ENCODE peak calls at places on chromosome 14, in ten cellular contexts. C is transverse colon, I is upper lobe of left lung, B is suprapubic skin, H is esophagus muscularis mucosa, X is K562, T is H1, A is GM12878, M is SK-N-SH, R is HepG2. Q is an unnamed sample.

GRCh38 chr14:105089746-105090492 is 24.7 kb upstream of the GPR132 start:
- DNase-seq in M (no peak), B (peak; percentile 53), X (no peak), A (no peak), T (no peak), C (no peak), R (no peak), H (no peak), I (peak; percentile 19), Q (no peak)

GRCh38 chr14:74569387-74569786 is 42.6 kb downstream of the LTBP2 start:
- DNase-seq in T (no peak), B (no peak), M (peak; percentile 84), X (no peak), C (no peak), A (no peak), R (no peak), H (no peak), I (no peak), Q (no peak)

GRCh38 chr14:67510121-67510520 is 21.6 kb upstream of the TMEM229B start:
- DNase-seq in H (no peak), X (no peak), M (peak; percentile 30), C (no peak), T (no peak), B (no peak), R (no peak), A (no peak), I (no peak), Q (no peak)

GRCh38 chr14:99234982-99235491 is 37.0 kb downstream of the BCL11B start:
- DNase-seq in B (no peak), A (no peak), R (no peak), I (no peak), M (no peak), T (peak; percentile 79), C (no peak), H (no peak), X (no peak), Q (no peak)

GRCh38 chr14:68840454-68840853 is 47.6 kb upstream of the ZFP36L1 start:
- DNase-seq in H (peak; percentile 21), R (no peak), C (no peak), X (no peak), A (no peak), M (no peak), B (no peak), I (no peak), T (no peak), Q (no peak)

GRCh38 chr14:99260652-99261551 is 11.1 kb downstream of the BCL11B start:
- DNase-seq in C (no peak), H (no peak), X (no peak), R (no peak), B (no peak), M (no peak), I (no peak), A (no peak), T (no peak), Q (no peak)

GRCh38 chr14:50978888-50979287 is 34.6 kb upstream of the PYGL start:
- DNase-seq in C (no peak), M (no peak), I (no peak), A (peak; percentile 38), X (no peak), T (no peak), B (no peak), R (no peak), H (no peak), Q (no peak)

GRCh38 chr14:93094121-93094918 is 21.4 kb downstream of the ITPK1 start:
- DNase-seq in I (no peak), B (no peak), H (no peak), T (no peak), C (no peak), X (no peak), M (no peak), A (no peak), R (no peak), Q (no peak)

GRCh38 chr14:34364201-34364600 is 97.8 kb downstream of the SPTSSA start:
- DNase-seq in I (no peak), H (no peak), B (no peak), X (no peak), R (no peak), C (no peak), M (no peak), A (no peak), T (no peak), Q (no peak)

GRCh38 chr14:34362625-34363251 is 99.3 kb downstream of the SPTSSA start:
- DNase-seq in C (no peak), I (no peak), H (no peak), A (no peak), R (no peak), B (no peak), X (no peak), M (no peak), T (no peak), Q (no peak)

GRCh38 chr14:34363733-34364134 is 98.3 kb downstream of the SPTSSA start:
- DNase-seq in I (peak; percentile 81), B (no peak), H (no peak), R (no peak), C (no peak), X (no peak), T (no peak), A (no peak), M (no peak), Q (no peak)

GRCh38 chr14:34359423-34360120 is 102.5 kb downstream of the SPTSSA start:
- DNase-seq in X (no peak), H (no peak), T (no peak), A (no peak), C (peak; percentile 29), M (no peak), R (no peak), B (no peak), I (no peak), Q (no peak)

GRCh38 chr14:34361504-34362011 is 100.5 kb downstream of the SPTSSA start:
- DNase-seq in B (no peak), I (no peak), A (no peak), X (no peak), R (no peak), T (no peak), H (no peak), C (no peak), M (no peak), Q (no peak)
- TF ChIP-seq POLR2AphosphoS5 in B (peak; percentile 8), I (no peak), A (no peak), X (no peak), R (no peak), T (no peak), H (no peak), C (no peak), M (no peak), Q (no peak)

DNA sequence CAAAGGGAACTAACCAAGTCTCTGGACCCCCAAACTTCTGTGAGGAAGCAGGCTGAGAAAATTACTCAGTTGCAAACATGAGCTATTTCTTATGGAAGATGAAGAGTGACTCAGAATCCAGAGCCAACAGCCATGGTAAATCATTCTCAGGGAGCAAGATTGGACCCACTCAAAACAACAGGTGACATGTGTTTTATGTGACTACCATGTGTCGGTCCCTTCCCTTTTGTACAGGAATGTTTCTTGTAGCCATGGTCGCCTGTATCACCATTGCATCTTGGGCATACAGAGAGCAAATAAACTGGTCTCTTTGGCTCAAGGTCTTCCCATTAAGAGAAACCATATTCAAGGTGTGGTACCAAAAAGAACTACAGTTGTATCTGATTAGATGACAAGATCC is 75.4 kb upstream of the COCH start:
- DNase-seq in I (no peak), M (no peak), X (no peak), T (no peak), R (no peak), B (no peak), C (no peak), A (no peak), H (no peak), Q (no peak)
- TF ChIP-seq EP300 in I (no peak), M (no peak), X (no peak), T (no peak), R (no peak), B (no peak), C (no peak), A (no peak), H (no peak), Q (no peak)

GRCh38 chr14:44609201-44609600 is 102.1 kb upstream of the FSCB start:
- DNase-seq in R (no peak), H (no peak), C (no peak), X (no peak), B (no peak), I (no peak), M (no peak), T (no peak), A (no peak), Q (no peak)

GRCh38 chr14:44607701-44608100 is 100.6 kb upstream of the FSCB start:
- DNase-seq in M (no peak), T (no peak), B (no peak), X (no peak), A (no peak), R (no peak), C (no peak), I (no peak), H (no peak), Q (no peak)

GRCh38 chr14:44616204-44616603 is 109.1 kb upstream of the FSCB start:
- DNase-seq in M (no peak), B (no peak), X (no peak), T (no peak), C (no peak), A (no peak), R (no peak), I (no peak), H (no peak), Q (no peak)

GRCh38 chr14:44612002-44612401 is 104.9 kb upstream of the FSCB start:
- DNase-seq in T (no peak), R (no peak), M (no peak), C (no peak), B (no peak), A (no peak), H (no peak), X (no peak), I (no peak), Q (no peak)

DNA sequence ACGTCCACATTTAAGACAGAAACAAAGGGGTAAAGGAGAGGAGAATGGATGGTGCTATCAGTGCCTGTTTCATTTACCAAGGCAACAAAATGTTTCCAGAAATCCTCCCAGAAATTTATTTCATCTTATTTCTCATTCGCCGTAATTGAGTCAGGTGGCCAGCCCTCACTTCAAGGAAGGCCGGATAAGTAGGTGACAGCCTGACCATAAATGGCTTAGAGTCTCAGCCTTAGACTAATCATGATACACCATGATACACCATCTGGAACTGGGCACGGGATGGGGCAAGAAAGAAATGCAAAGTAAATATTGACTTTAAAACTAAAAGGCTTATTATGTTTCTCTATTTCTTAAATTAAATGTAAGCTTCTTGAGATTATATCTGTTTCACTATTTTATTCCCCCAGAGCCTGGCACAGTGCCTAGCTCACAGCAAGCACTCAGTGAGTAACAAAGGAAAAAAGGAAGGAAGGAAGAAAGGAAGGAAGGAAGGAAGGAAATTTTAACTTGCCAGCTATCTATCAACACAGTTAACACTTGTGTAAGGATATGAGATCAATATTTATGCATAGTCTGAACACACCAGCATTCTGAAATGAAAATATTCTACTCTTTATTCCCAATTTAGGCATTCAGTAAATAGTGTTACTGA is 106.1 kb upstream of the FSCB start:
- DNase-seq in B (no peak), X (no peak), I (no peak), A (no peak), M (no peak), C (no peak), T (no peak), R (no peak), H (no peak), Q (no peak)
- TF ChIP-seq POLR2AphosphoS5 in B (no peak), X (no peak), I (no peak), A (no peak), M (no peak), C (no peak), T (no peak), R (no peak), H (no peak), Q (no peak)

DNA sequence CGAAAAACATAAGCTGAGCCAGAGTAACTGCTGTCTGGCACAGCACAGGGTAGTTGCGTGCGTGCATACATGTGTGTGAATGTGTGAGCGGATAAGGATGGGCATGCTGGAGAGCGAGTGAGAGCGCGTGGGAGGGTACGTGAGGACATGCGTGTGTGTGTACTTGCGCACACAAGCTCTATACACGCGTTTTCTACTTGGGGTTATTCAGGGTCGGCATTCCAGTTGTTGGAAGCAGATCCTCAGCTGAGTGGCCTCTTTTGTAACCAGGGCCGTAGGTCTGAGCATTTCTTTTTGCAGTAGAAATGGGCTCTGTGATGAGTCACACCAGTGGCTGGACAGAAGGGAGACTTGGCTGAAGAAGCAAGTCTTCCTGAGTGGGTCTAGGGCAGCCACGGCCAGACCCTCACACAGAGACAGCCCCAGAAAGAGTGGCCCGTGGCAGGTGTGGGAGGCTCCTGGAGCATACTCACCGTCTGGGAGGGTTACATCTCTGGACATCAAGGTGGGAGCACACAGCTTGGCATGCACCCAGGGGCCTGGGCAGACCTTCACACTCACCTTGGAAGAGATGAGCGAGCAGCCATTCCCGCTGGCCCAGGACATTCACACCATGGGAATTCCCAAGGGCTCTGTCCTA is 78.0 kb downstream of the LRRC74A start:
- DNase-seq in M (peak; percentile 34), I (no peak), A (no peak), B (no peak), H (no peak), X (no peak), T (no peak), C (peak; percentile 32), R (no peak), Q (no peak)
- TF ChIP-seq EP300 in M (no peak), I (peak; percentile 78), A (no peak), B (no peak), H (peak; percentile 11), X (no peak), T (no peak), C (peak; percentile 77), R (no peak), Q (peak; percentile 82)